ENCODE peak calls at places on chromosomes 3 and 15, in four cellular contexts. One of them, this sample, is unnamed.

GRCh38 chr3:75192065-75192658 is 472.0 kb upstream of the FRG2C start:
- DNase-seq in neural crest cell: peak
- DNase-seq in NB4: peak
- DNase-seq in right atrium auricular region: no peak
- DNase-seq in this sample: peak

GRCh38 chr3:68256635-68257034 is 602.2 kb upstream of the SUCLG2 start:
- DNase-seq in NB4: peak
- DNase-seq in right atrium auricular region: no peak
- DNase-seq in neural crest cell: no peak
- DNase-seq in this sample: no peak

GRCh38 chr15:29533667-29534066 is 264.0 kb upstream of the NSMCE3 start:
- DNase-seq in neural crest cell: no peak
- DNase-seq in NB4: no peak
- DNase-seq in right atrium auricular region: no peak
- DNase-seq in this sample: no peak

GRCh38 chr15:47975422-47975821 is 145.4 kb upstream of the SLC24A5 start:
- DNase-seq in right atrium auricular region: no peak
- DNase-seq in NB4: no peak
- DNase-seq in neural crest cell: no peak
- DNase-seq in this sample: no peak

GRCh38 chr15:93467327-93467726 is 378.3 kb upstream of the RGMA start:
- DNase-seq in NB4: no peak
- DNase-seq in right atrium auricular region: peak
- DNase-seq in neural crest cell: no peak
- DNase-seq in this sample: no peak

GRCh38 chr3:46852839-46853355 is 10.3 kb downstream of the MYL3 start:
- DNase-seq in neural crest cell: no peak
- DNase-seq in right atrium auricular region: no peak
- DNase-seq in NB4: no peak
- DNase-seq in this sample: no peak

GRCh38 chr3:184129012-184129411 is 6.1 kb upstream of the EIF2B5 start:
- DNase-seq in NB4: peak
- DNase-seq in neural crest cell: no peak
- DNase-seq in right atrium auricular region: no peak
- DNase-seq in this sample: no peak

GRCh38 chr15:32936283-32936918 is 218.6 kb downstream of the GREM1 start:
- DNase-seq in neural crest cell: no peak
- DNase-seq in NB4: peak
- DNase-seq in right atrium auricular region: no peak
- DNase-seq in this sample: no peak

GRCh38 chr15:70474682-70475438 is 288.5 kb downstream of the UACA start:
- DNase-seq in neural crest cell: no peak
- DNase-seq in NB4: peak
- DNase-seq in right atrium auricular region: peak
- DNase-seq in this sample: peak

GRCh38 chr15:51030649-51031316 is 63.9 kb downstream of the TNFAIP8L3 start:
- DNase-seq in NB4: no peak
- DNase-seq in neural crest cell: no peak
- DNase-seq in right atrium auricular region: no peak
- DNase-seq in this sample: no peak

GRCh38 chr3:42306499-42306898 is 40.5 kb upstream of the CCK start:
- DNase-seq in right atrium auricular region: no peak
- DNase-seq in NB4: no peak
- DNase-seq in neural crest cell: no peak
- DNase-seq in this sample: no peak

GRCh38 chr15:79130535-79131130 is 40.1 kb upstream of the RASGRF1 start:
- DNase-seq in NB4: no peak
- DNase-seq in right atrium auricular region: no peak
- DNase-seq in neural crest cell: no peak
- DNase-seq in this sample: no peak
- TF ChIP-seq CTCF in NB4: peak
- TF ChIP-seq CTCF in right atrium auricular region: no peak
- TF ChIP-seq CTCF in neural crest cell: peak
- TF ChIP-seq CTCF in this sample: no peak

GRCh38 chr3:65401359-65401810 is 637.3 kb downstream of the MAGI1 start:
- DNase-seq in right atrium auricular region: no peak
- DNase-seq in neural crest cell: no peak
- DNase-seq in NB4: no peak
- DNase-seq in this sample: no peak

GRCh38 chr3:65400893-65401292 is 637.8 kb downstream of the MAGI1 start:
- DNase-seq in NB4: no peak
- DNase-seq in neural crest cell: no peak
- DNase-seq in right atrium auricular region: no peak
- DNase-seq in this sample: no peak

GRCh38 chr3:65406470-65406869 is 632.2 kb downstream of the MAGI1 start:
- DNase-seq in right atrium auricular region: no peak
- DNase-seq in neural crest cell: no peak
- DNase-seq in NB4: peak
- DNase-seq in this sample: no peak

GRCh38 chr3:65398953-65399352 is 639.8 kb downstream of the MAGI1 start:
- DNase-seq in neural crest cell: no peak
- DNase-seq in NB4: no peak
- DNase-seq in right atrium auricular region: no peak
- DNase-seq in this sample: no peak

DNA sequence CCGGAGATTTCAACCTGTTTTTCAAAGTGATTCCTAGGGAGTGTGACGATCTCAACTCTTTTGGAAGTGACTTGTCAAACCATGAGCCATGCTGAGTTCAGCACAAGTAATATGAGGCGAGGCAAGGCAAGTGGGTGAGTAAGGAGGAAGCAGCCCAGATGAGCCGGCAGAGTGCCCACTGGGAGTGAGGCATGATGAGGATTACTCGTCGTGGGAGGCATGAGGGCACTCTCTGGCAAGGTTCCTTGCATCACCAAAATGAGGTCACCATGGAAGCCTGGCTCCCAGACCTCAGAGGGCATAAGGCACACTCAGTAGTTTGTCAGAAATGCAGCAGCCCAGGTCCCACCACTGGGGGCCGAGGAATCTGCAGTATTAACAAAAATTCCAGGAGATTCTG is 636.1 kb downstream of the MAGI1 start:
- DNase-seq in right atrium auricular region: no peak
- DNase-seq in NB4: peak
- DNase-seq in neural crest cell: no peak
- DNase-seq in this sample: no peak
- TF ChIP-seq CTCF in right atrium auricular region: no peak
- TF ChIP-seq CTCF in NB4: no peak
- TF ChIP-seq CTCF in neural crest cell: no peak
- TF ChIP-seq CTCF in this sample: no peak

GRCh38 chr3:163936557-163936956 is 1141.7 kb downstream of the SI start:
- DNase-seq in neural crest cell: no peak
- DNase-seq in right atrium auricular region: no peak
- DNase-seq in NB4: no peak
- DNase-seq in this sample: no peak

GRCh38 chr3:163935411-163935810 is 1142.9 kb downstream of the SI start:
- DNase-seq in NB4: no peak
- DNase-seq in neural crest cell: no peak
- DNase-seq in right atrium auricular region: no peak
- DNase-seq in this sample: no peak

GRCh38 chr3:163943664-163944063 is 1134.6 kb downstream of the SI start:
- DNase-seq in NB4: no peak
- DNase-seq in neural crest cell: no peak
- DNase-seq in right atrium auricular region: no peak
- DNase-seq in this sample: no peak

DNA sequence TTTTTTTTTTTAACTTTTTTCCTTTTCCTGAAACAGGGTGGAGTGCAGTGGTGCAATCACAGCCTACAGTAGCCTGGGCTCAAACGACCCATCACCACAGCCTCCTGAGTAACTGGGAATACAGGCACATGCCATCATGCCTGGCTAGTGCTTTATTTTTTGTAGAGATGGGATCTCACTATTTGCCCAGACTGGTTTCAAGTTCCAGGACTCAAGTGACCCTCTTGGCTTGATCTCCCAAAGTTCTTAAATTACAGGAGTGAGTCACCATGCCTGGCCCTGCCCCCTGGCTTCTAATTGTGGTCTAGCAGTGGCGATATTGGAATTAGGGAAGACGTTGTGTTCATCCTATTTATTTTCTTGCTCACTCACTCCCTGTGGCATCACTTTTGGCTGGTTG is 1138.4 kb downstream of the SI start:
- DNase-seq in NB4: no peak
- DNase-seq in right atrium auricular region: no peak
- DNase-seq in neural crest cell: no peak
- DNase-seq in this sample: no peak
- TF ChIP-seq CTCF in NB4: no peak
- TF ChIP-seq CTCF in right atrium auricular region: no peak
- TF ChIP-seq CTCF in neural crest cell: peak
- TF ChIP-seq CTCF in this sample: no peak

GRCh38 chr3:27428446-27428845 is 55.7 kb downstream of the SLC4A7 start:
- DNase-seq in NB4: no peak
- DNase-seq in right atrium auricular region: no peak
- DNase-seq in neural crest cell: no peak
- DNase-seq in this sample: no peak

GRCh38 chr3:27426926-27427325 is 57.3 kb downstream of the SLC4A7 start:
- DNase-seq in right atrium auricular region: no peak
- DNase-seq in neural crest cell: no peak
- DNase-seq in NB4: peak
- DNase-seq in this sample: no peak

GRCh38 chr3:27431116-27431515 is 53.1 kb downstream of the SLC4A7 start:
- DNase-seq in NB4: no peak
- DNase-seq in neural crest cell: no peak
- DNase-seq in right atrium auricular region: no peak
- DNase-seq in this sample: no peak

GRCh38 chr3:27425896-27426565 is 56.8 kb upstream of the NEK10 start:
- DNase-seq in right atrium auricular region: no peak
- DNase-seq in neural crest cell: no peak
- DNase-seq in NB4: no peak
- DNase-seq in this sample: no peak

GRCh38 chr3:27429909-27430308 is 54.3 kb downstream of the SLC4A7 start:
- DNase-seq in right atrium auricular region: no peak
- DNase-seq in neural crest cell: no peak
- DNase-seq in NB4: no peak
- DNase-seq in this sample: no peak
- TF ChIP-seq CTCF in right atrium auricular region: no peak
- TF ChIP-seq CTCF in neural crest cell: no peak
- TF ChIP-seq CTCF in NB4: no peak
- TF ChIP-seq CTCF in this sample: no peak

GRCh38 chr15:100338971-100339444 is 2.8 kb downstream of the ADAMTS17 start:
- DNase-seq in NB4: peak
- DNase-seq in neural crest cell: peak
- DNase-seq in right atrium auricular region: peak
- DNase-seq in this sample: no peak
- TF ChIP-seq CTCF in NB4: peak
- TF ChIP-seq CTCF in neural crest cell: peak
- TF ChIP-seq CTCF in right atrium auricular region: peak
- TF ChIP-seq CTCF in this sample: peak